ENCODE peak calls at places on chromosomes 16 and 17, in four cellular contexts. I, O, J and F are unnamed samples.

GRCh38 chr16:85563515-85564276 is 49.4 kb upstream of the GSE1 start:
- DNase-seq in O (peak), J (peak), I (peak), F (no peak)

GRCh38 chr16:86924537-86924936 is 346.2 kb downstream of the FOXL1 start:
- DNase-seq in O (no peak), I (no peak), J (no peak), F (no peak)

GRCh38 chr16:11078812-11079459 is 134.6 kb downstream of the CLEC16A start:
- DNase-seq in J (no peak), I (no peak), O (peak), F (no peak)

GRCh38 chr17:45313419-45313771 is 3.4 kb downstream of the MAP3K14 start:
- DNase-seq in J (no peak), O (no peak), I (no peak), F (no peak)

GRCh38 chr17:71398706-71399620 is 721.9 kb upstream of the SOX9 start:
- DNase-seq in I (no peak), O (no peak), J (no peak), F (no peak)

GRCh38 chr16:81447383-81448101 is 2.9 kb downstream of the CMIP start:
- DNase-seq in I (no peak), J (no peak), O (no peak), F (no peak)

GRCh38 chr17:7838291-7839075 is 4.5 kb downstream of the KDM6B start:
- DNase-seq in I (peak), O (peak), J (no peak), F (no peak)

GRCh38 chr17:32604966-32605365 is 118.2 kb downstream of the CDK5R1 start:
- DNase-seq in J (no peak), O (no peak), I (no peak), F (no peak)

GRCh38 chr17:80879723-80880649 is 111.7 kb upstream of the CHMP6 start:
- DNase-seq in J (no peak), I (no peak), O (no peak), F (no peak)

GRCh38 chr17:63945851-63946439 is 13.8 kb upstream of the CD79B start:
- DNase-seq in O (no peak), I (no peak), J (no peak), F (no peak)

GRCh38 chr17:47621293-47622178 is 28.2 kb upstream of the KPNB1 start:
- DNase-seq in I (no peak), J (no peak), O (no peak), F (peak)

GRCh38 chr16:3135120-3135715 is 389 bp downstream of the ZNF213 start:
- DNase-seq in O (no peak), I (no peak), J (no peak), F (no peak)

GRCh38 chr17:78951967-78952551 is 26.9 kb upstream of the TIMP2 start:
- DNase-seq in I (no peak), O (no peak), J (no peak), F (no peak)

GRCh38 chr17:80899402-80900268 is 92.0 kb upstream of the CHMP6 start:
- DNase-seq in I (peak), O (peak), J (peak), F (peak)

GRCh38 chr17:38419508-38419981 is 8.7 kb upstream of the ARHGAP23 start:
- DNase-seq in O (no peak), I (no peak), J (peak), F (no peak)

GRCh38 chr16:78742501-78743283 is 643.2 kb downstream of the WWOX start:
- DNase-seq in J (no peak), I (peak), O (no peak), F (no peak)

GRCh38 chr16:1194665-1195392 is 30.2 kb downstream of the TPSG1 start:
- DNase-seq in J (peak), I (peak), O (peak), F (peak)

GRCh38 chr17:60524463-60525346 is 1.3 kb downstream of the APPBP2 start:
- DNase-seq in J (peak), I (no peak), O (peak), F (no peak)

DNA sequence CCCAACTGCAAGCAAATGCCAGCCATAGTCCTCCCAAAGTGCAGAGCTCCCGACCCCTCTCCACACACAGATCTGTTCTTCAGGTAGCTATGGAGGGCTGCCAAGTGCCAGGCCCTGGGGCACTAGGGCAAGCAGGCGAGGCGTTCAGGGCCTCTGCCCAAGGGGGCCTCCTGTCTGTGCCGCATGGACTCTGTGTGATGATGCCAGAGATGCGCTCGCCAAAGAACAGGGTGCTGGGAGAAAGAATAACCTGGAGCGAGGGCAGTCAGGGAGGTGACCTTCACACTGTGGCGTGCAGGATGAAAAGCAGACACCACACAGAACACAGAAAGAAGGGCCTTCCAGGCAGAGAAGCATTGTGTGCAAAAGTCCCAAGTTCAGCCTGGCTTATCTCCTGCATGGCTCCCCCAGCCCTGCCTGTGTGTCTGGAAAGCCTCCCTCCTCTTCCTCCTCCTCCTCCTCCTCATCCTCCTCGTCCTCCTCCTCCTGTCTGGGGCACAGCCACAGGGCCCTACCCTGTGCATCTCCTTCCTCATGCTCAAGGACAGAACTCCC is 44.2 kb downstream of the PEMT start:
- DNase-seq in O (peak), J (no peak), I (no peak), F (no peak)
- TF ChIP-seq TEAD4 in O (no peak), J (no peak), I (no peak), F (no peak)

DNA sequence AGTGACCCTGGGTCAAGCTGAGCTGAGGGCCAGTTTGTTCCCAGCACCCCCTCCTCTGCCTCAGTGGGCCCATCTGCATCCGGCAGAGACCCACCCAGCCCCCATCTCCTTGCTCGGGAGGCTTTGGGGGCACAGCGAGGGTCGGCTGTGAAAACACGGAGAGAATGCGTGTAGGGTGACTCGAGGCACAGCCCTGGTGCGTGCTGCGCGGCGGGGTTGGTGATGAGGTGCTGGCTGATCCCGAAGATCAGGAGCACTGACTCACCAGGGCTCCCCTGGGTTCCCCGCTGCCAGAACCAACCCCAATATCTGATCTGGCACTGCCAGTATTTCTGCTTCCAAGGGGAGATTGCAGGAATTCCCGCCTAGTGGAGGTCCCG is 7.5 kb upstream of the KRT17 start:
- DNase-seq in O (no peak), J (no peak), I (no peak), F (no peak)
- TF ChIP-seq TEAD4 in O (no peak), J (no peak), I (no peak), F (no peak)

GRCh38 chr16:66036162-66036561 is 330.3 kb upstream of the CDH5 start:
- DNase-seq in J (no peak), I (no peak), O (no peak), F (no peak)

GRCh38 chr16:66030036-66030435 is 336.5 kb upstream of the CDH5 start:
- DNase-seq in O (no peak), J (no peak), I (no peak), F (no peak)

GRCh38 chr16:66036775-66037715 is 329.4 kb upstream of the CDH5 start:
- DNase-seq in J (no peak), I (no peak), O (no peak), F (no peak)

DNA sequence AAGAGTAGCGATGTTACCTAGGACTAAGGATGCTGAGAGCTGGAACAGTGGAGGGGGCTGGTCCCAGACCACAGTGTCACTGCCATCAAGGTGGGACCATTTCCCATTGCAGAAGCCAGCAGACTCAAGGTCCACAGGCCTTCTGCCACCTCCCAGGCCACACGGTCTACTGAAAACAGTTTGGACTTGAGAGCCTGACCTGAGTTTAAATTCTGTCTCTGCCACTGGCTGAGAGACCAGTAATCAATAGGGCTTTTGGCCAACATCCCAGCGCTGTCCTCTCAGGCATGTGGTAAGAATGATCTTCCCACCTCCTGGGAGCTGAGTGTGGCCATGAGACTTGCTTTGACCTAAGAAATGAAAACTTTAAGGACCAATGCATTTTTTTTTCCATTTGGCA is 331.4 kb upstream of the CDH5 start:
- DNase-seq in I (no peak), O (no peak), J (no peak), F (no peak)
- TF ChIP-seq TEAD4 in I (no peak), O (no peak), J (no peak), F (no peak)

GRCh38 chr17:28946239-28946638 is 5.1 kb downstream of the PHF12 start:
- DNase-seq in I (no peak), J (no peak), O (no peak), F (no peak)

GRCh38 chr17:28944343-28944742 is 7.0 kb downstream of the PHF12 start:
- DNase-seq in J (no peak), O (no peak), I (no peak), F (no peak)

GRCh38 chr17:28942925-28943324 is 8.4 kb downstream of the PHF12 start:
- DNase-seq in I (no peak), J (no peak), O (no peak), F (no peak)

GRCh38 chr17:28947639-28948038 is 3.7 kb downstream of the PHF12 start:
- DNase-seq in I (no peak), O (no peak), J (no peak), F (no peak)

GRCh38 chr17:28944862-28945741 is 6.2 kb downstream of the PHF12 start:
- DNase-seq in O (no peak), I (no peak), J (no peak), F (no peak)
- TF ChIP-seq TEAD4 in O (no peak), I (no peak), J (no peak), F (no peak)

GRCh38 chr17:58084317-58084981 is 1.2 kb downstream of the DYNLL2 start:
- DNase-seq in J (peak), I (peak), O (peak), F (peak)

GRCh38 chr17:58082341-58082869 is 814 bp upstream of the DYNLL2 start:
- DNase-seq in I (no peak), J (peak), O (no peak), F (peak)

GRCh38 chr17:58085039-58085715 is 2.0 kb downstream of the DYNLL2 start:
- DNase-seq in O (no peak), J (peak), I (no peak), F (no peak)

GRCh38 chr17:58082870-58083490 is at the start of gene DYNLL2:
- DNase-seq in I (peak), O (peak), J (peak), F (peak)

DNA sequence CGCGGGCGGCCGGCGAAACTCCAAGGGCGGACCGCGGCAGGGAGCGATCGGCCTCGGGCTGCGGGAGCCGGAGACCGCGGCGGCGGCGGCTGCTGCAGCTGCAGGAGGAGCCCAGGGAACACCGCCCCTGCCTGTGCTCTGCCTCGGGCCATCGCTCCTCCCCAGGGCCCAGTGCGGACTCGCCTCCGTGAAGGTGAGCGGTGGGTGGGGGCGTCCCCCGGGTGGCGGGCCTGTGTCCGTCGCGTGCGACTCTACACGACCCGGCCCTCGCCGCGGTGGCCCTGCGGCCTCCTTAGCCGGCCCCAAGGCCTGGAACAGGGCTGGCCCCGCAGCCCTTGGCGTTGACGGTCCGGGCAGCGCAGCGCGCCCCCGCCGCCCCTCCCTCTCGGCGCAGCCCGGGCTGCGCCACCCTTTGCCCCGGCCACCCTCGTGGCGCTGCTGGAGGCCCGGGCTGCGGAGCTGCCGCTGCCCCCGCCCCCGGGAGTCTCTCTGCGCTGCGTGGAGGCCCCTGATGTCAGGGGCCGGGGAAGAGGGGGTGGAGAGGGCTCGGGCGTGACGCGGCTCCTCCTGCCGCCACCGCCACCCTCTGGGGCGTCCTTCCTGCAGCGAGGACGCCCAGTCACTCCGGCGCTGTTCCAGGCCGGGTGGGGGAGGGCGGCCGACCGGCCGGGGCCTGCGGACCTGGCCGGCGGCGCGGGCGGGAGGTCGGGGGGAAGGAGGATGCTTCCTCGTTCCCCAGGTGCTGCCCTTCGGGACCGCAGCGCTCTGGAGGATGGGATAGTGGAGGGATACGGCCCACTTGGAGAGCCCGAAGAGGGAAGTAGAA is 485 bp downstream of the DYNLL2 start:
- DNase-seq in O (peak), I (peak), J (peak), F (no peak)
- TF ChIP-seq TEAD4 in O (no peak), I (no peak), J (no peak), F (no peak)

GRCh38 chr16:68147438-68147837 is 62.3 kb downstream of the NFATC3 start:
- DNase-seq in J (no peak), O (no peak), I (no peak), F (no peak)
- TF ChIP-seq TEAD4 in J (no peak), O (no peak), I (no peak), F (no peak)

GRCh38 chr17:77385750-77386501 is 245.2 kb downstream of the SEC14L1 start:
- DNase-seq in O (peak), I (peak), J (no peak), F (no peak)

GRCh38 chr17:77390870-77391269 is 250.1 kb downstream of the SEC14L1 start:
- DNase-seq in O (no peak), I (no peak), J (no peak), F (no peak)

GRCh38 chr17:77386502-77387192 is 245.9 kb downstream of the SEC14L1 start:
- DNase-seq in I (no peak), J (no peak), O (no peak), F (no peak)

GRCh38 chr17:77387891-77388290 is 247.1 kb downstream of the SEC14L1 start:
- DNase-seq in O (no peak), I (no peak), J (no peak), F (no peak)

GRCh38 chr17:77388384-77389306 is 247.9 kb downstream of the SEC14L1 start:
- DNase-seq in J (no peak), I (no peak), O (peak), F (no peak)
- TF ChIP-seq TEAD4 in J (no peak), I (no peak), O (no peak), F (no peak)

GRCh38 chr16:83023640-83024039 is 396.9 kb downstream of the CDH13 start:
- DNase-seq in I (no peak), O (no peak), J (no peak), F (no peak)
- TF ChIP-seq TEAD4 in I (no peak), O (no peak), J (no peak), F (no peak)

GRCh38 chr17:14926526-14927122 is 338.5 kb downstream of the PMP22 start:
- DNase-seq in O (peak), I (peak), J (peak), F (peak)
- TF ChIP-seq TEAD4 in O (no peak), I (no peak), J (no peak), F (no peak)